ENCODE peak calls at places on chromosome 10, in ten cellular contexts. E is GM13977, O is stomach, I is heart left ventricle, Z is astrocyte of the spinal cord, Q is A549, K is lung, A is foreskin fibroblast, H is fibroblast of lung, J is Calu3. X is an unnamed sample.

GRCh38 chr10:11468126-11468742 is 143.2 kb downstream of the USP6NL start:
- DNase-seq in E (no peak), O (no peak), I (no peak), Z (peak; percentile 47), Q (no peak), K (no peak), A (no peak), H (peak; percentile 51), J (no peak), X (no peak)

GRCh38 chr10:73893386-73893785 is 17.5 kb upstream of the PLAU start:
- DNase-seq in E (no peak), O (no peak), I (no peak), Z (no peak), Q (no peak), K (no peak), A (no peak), H (no peak), J (no peak), X (no peak)

GRCh38 chr10:63976538-63976937 is 455.3 kb downstream of the REEP3 start:
- DNase-seq in E (peak; percentile 75), O (peak; percentile 61), I (no peak), Z (no peak), Q (peak; percentile 25), K (peak; percentile 51), A (no peak), H (peak; percentile 6), J (peak; percentile 86), X (peak; percentile 74)

GRCh38 chr10:77836299-77836820 is 90.2 kb downstream of the DLG5 start:
- DNase-seq in E (peak; percentile 68), O (peak; percentile 57), I (peak; percentile 68), Z (no peak), Q (no peak), K (peak; percentile 57), A (peak; percentile 65), H (peak; percentile 10), J (no peak), X (no peak)

GRCh38 chr10:110535958-110536891 is 31.3 kb upstream of the SMC3 start:
- DNase-seq in E (peak; percentile 61), O (peak; percentile 34), I (peak; percentile 36), Z (peak; percentile 80), Q (no peak), K (no peak), A (peak; percentile 89), H (peak; percentile 60), J (peak; percentile 33), X (no peak)

GRCh38 chr10:29304259-29305030 is 15.6 kb downstream of the LYZL1 start:
- DNase-seq in E (peak; percentile 62), O (peak; percentile 57), I (peak; percentile 49), Z (peak; percentile 73), Q (peak; percentile 79), K (peak; percentile 46), A (peak; percentile 82), H (peak; percentile 80), J (peak; percentile 60), X (peak; percentile 68)

GRCh38 chr10:130357226-130357625 is 221.0 kb downstream of the GLRX3 start:
- DNase-seq in E (no peak), O (no peak), I (no peak), Z (no peak), Q (no peak), K (no peak), A (no peak), H (no peak), J (no peak), X (no peak)

GRCh38 chr10:99590799-99591198 is 29.4 kb downstream of the SLC25A28 start:
- DNase-seq in E (no peak), O (no peak), I (no peak), Z (no peak), Q (no peak), K (no peak), A (no peak), H (no peak), J (no peak), X (no peak)

GRCh38 chr10:72814134-72814790 is 79.3 kb upstream of the OIT3 start:
- DNase-seq in E (no peak), O (no peak), I (no peak), Z (peak; percentile 44), Q (no peak), K (no peak), A (peak; percentile 51), H (peak; percentile 23), J (no peak), X (no peak)

GRCh38 chr10:20852303-20852702 is 44.8 kb downstream of the NEBL start:
- DNase-seq in E (no peak), O (no peak), I (no peak), Z (no peak), Q (no peak), K (no peak), A (no peak), H (no peak), J (no peak), X (no peak)

GRCh38 chr10:84540022-84540616 is 211.7 kb downstream of the CCSER2 start:
- DNase-seq in E (no peak), O (no peak), I (no peak), Z (peak; percentile 90), Q (peak; percentile 33), K (no peak), A (peak; percentile 78), H (peak; percentile 40), J (peak; percentile 27), X (no peak)

GRCh38 chr10:84541289-84541637 is 212.9 kb downstream of the CCSER2 start:
- DNase-seq in E (no peak), O (no peak), I (no peak), Z (no peak), Q (no peak), K (peak; percentile 28), A (no peak), H (no peak), J (no peak), X (peak; percentile 36)

GRCh38 chr10:84542552-84542951 is 214.2 kb downstream of the CCSER2 start:
- DNase-seq in E (no peak), O (no peak), I (no peak), Z (no peak), Q (no peak), K (no peak), A (no peak), H (no peak), J (no peak), X (peak; percentile 37)

GRCh38 chr10:84539244-84539643 is 210.9 kb downstream of the CCSER2 start:
- DNase-seq in E (no peak), O (no peak), I (no peak), Z (peak; percentile 22), Q (no peak), K (peak; percentile 19), A (peak; percentile 65), H (no peak), J (no peak), X (no peak)

GRCh38 chr10:84540617-84541288 is 212.4 kb downstream of the CCSER2 start:
- DNase-seq in E (peak; percentile 79), O (peak; percentile 64), I (peak; percentile 43), Z (peak; percentile 73), Q (peak; percentile 62), K (peak; percentile 73), A (peak; percentile 83), H (peak; percentile 41), J (peak; percentile 74), X (peak; percentile 90)
- TF ChIP-seq CTCF in E (peak; percentile 91), O (peak; percentile 65), I (peak; percentile 72), Z (peak; percentile 88), Q (peak; percentile 83), K (peak; percentile 38), A (peak; percentile 85), H (peak; percentile 74), J (peak; percentile 51), X (peak; percentile 80)

GRCh38 chr10:1024103-1024502 is 1.6 kb downstream of the IDI2 start:
- DNase-seq in E (no peak), O (no peak), I (no peak), Z (no peak), Q (no peak), K (no peak), A (no peak), H (no peak), J (no peak), X (no peak)

GRCh38 chr10:1020966-1021365 is 4.7 kb downstream of the IDI2 start:
- DNase-seq in E (no peak), O (no peak), I (no peak), Z (no peak), Q (no peak), K (no peak), A (no peak), H (no peak), J (no peak), X (no peak)

GRCh38 chr10:1020460-1020859 is 5.2 kb downstream of the IDI2 start:
- DNase-seq in E (no peak), O (no peak), I (no peak), Z (no peak), Q (no peak), K (no peak), A (no peak), H (no peak), J (no peak), X (no peak)

GRCh38 chr10:1019362-1019761 is 6.3 kb downstream of the IDI2 start:
- DNase-seq in E (no peak), O (no peak), I (no peak), Z (no peak), Q (no peak), K (no peak), A (no peak), H (no peak), J (no peak), X (no peak)

GRCh38 chr10:1022413-1022812 is 3.2 kb downstream of the IDI2 start:
- DNase-seq in E (no peak), O (no peak), I (peak; percentile 35), Z (no peak), Q (no peak), K (no peak), A (no peak), H (no peak), J (no peak), X (no peak)
- TF ChIP-seq CTCF in E (no peak), O (no peak), I (no peak), Z (no peak), Q (no peak), K (no peak), A (no peak), H (no peak), J (no peak), X (no peak)

GRCh38 chr10:104127411-104127810 is 5.4 kb downstream of the SFR1 start:
- DNase-seq in E (no peak), O (no peak), I (peak; percentile 6), Z (no peak), Q (peak; percentile 74), K (no peak), A (peak; percentile 27), H (no peak), J (peak; percentile 29), X (no peak)
- TF ChIP-seq CTCF in E (no peak), O (no peak), I (no peak), Z (peak; percentile 6), Q (peak; percentile 44), K (no peak), A (no peak), H (no peak), J (peak; percentile 32), X (peak; percentile 19)

GRCh38 chr10:91163709-91164474 is 56.6 kb upstream of the PCGF5 start:
- DNase-seq in E (peak; percentile 52), O (peak; percentile 75), I (peak; percentile 41), Z (peak; percentile 85), Q (peak; percentile 76), K (peak; percentile 66), A (peak; percentile 97), H (peak; percentile 87), J (peak; percentile 62), X (peak; percentile 23)
- TF ChIP-seq CTCF in E (peak; percentile 13), O (no peak), I (no peak), Z (no peak), Q (no peak), K (no peak), A (no peak), H (no peak), J (no peak), X (no peak)

X was measured in glutamatergic neuron.